ENCODE peak calls at places on chromosomes 12 and 14, in four cellular contexts. P is NCI-H446, N is cardiac fibroblast, X is T-helper 1 cell. F is an unnamed sample.

GRCh38 chr12:53781218-53781801 is 29.5 kb upstream of the CISTR start:
- DNase-seq in X (no peak), P (no peak), N (no peak), F (no peak)

GRCh38 chr14:49581961-49582210 is 4.3 kb downstream of the RPS29 start:
- DNase-seq in N (no peak), X (no peak), P (no peak), F (no peak)

GRCh38 chr14:45364565-45364964 is 111.6 kb upstream of the MIS18BP1 start:
- DNase-seq in P (no peak), X (no peak), N (no peak), F (no peak)

GRCh38 chr12:46657416-46658411 is 168.1 kb downstream of the SLC38A4 start:
- DNase-seq in P (no peak), N (peak; percentile 41), X (no peak), F (peak; percentile 40)

GRCh38 chr14:93980464-93981201 is 4.3 kb upstream of the ASB2 start:
- DNase-seq in N (no peak), X (no peak), P (peak; percentile 86), F (no peak)

GRCh38 chr14:89498836-89499235 is 81.8 kb upstream of the FOXN3 start:
- DNase-seq in N (no peak), X (no peak), P (no peak), F (no peak)

GRCh38 chr12:95838125-95838524 is 20.6 kb upstream of the SNRPF start:
- DNase-seq in X (no peak), N (peak; percentile 53), P (peak; percentile 21), F (peak; percentile 90)

GRCh38 chr14:93954900-93955891 is 21.2 kb downstream of the ASB2 start:
- DNase-seq in N (no peak), X (peak; percentile 30), P (no peak), F (no peak)

GRCh38 chr12:84842406-84843013 is 70.1 kb downstream of the SLC6A15 start:
- DNase-seq in P (peak; percentile 74), X (no peak), N (peak; percentile 63), F (peak; percentile 48)

GRCh38 chr12:108033091-108033490 is 96.0 kb upstream of the WSCD2 start:
- DNase-seq in X (no peak), N (no peak), P (no peak), F (no peak)

GRCh38 chr12:24991209-24992049 is 42.5 kb upstream of the BCAT1 start:
- DNase-seq in X (no peak), P (peak; percentile 74), N (peak; percentile 64), F (peak; percentile 63)

GRCh38 chr12:68425998-68426397 is 93.8 kb upstream of the MDM1 start:
- DNase-seq in X (no peak), P (no peak), N (peak; percentile 78), F (peak; percentile 85)

GRCh38 chr12:5966486-5967095 is 21.5 kb upstream of the ANO2 start:
- DNase-seq in X (no peak), N (no peak), P (no peak), F (no peak)

GRCh38 chr14:20801726-20802125 is 918 bp downstream of the RNASE1 start:
- DNase-seq in P (no peak), N (peak; percentile 6), X (no peak), F (no peak)

GRCh38 chr12:49550853-49551252 is 12.0 kb downstream of the KCNH3 start:
- DNase-seq in X (no peak), N (no peak), P (no peak), F (no peak)

GRCh38 chr14:66143387-66144112 is 342.6 kb upstream of the CCDC196 start:
- DNase-seq in X (no peak), P (no peak), N (no peak), F (no peak)

GRCh38 chr12:52794479-52795331 is 1.2 kb downstream of the KRT3 start:
- DNase-seq in P (no peak), N (no peak), X (no peak), F (no peak)

GRCh38 chr12:67475725-67476124 is 172.8 kb upstream of the DYRK2 start:
- DNase-seq in P (no peak), X (no peak), N (no peak), F (no peak)

GRCh38 chr14:71327691-71328090 is 420.4 kb downstream of the PCNX1 start:
- DNase-seq in P (no peak), X (no peak), N (peak; percentile 21), F (no peak)

GRCh38 chr14:22977684-22978486 is 4.5 kb downstream of the AJUBA start:
- DNase-seq in N (peak; percentile 87), X (no peak), P (peak; percentile 58), F (peak; percentile 70)

GRCh38 chr12:121089813-121090430 is 42.8 kb upstream of the P2RX7 start:
- DNase-seq in P (no peak), X (no peak), N (no peak), F (no peak)

GRCh38 chr12:48995061-48995879 is 3.9 kb downstream of the DDN start:
- DNase-seq in N (peak; percentile 85), X (no peak), P (peak; percentile 86), F (peak; percentile 83)

GRCh38 chr14:63952053-63952932 is 99.5 kb downstream of the SYNE2 start:
- DNase-seq in X (no peak), P (no peak), N (no peak), F (no peak)

GRCh38 chr14:63650336-63650952 is 8.8 kb upstream of the WDR89 start:
- DNase-seq in X (peak; percentile 29), N (peak; percentile 81), P (no peak), F (no peak)

GRCh38 chr12:105204916-105205315 is 31.1 kb downstream of the APPL2 start:
- DNase-seq in N (peak; percentile 55), X (no peak), P (no peak), F (peak; percentile 61)

GRCh38 chr12:78963439-78964222 is 99.1 kb downstream of the SYT1 start:
- DNase-seq in X (no peak), N (peak; percentile 6), P (no peak), F (peak; percentile 64)

GRCh38 chr14:93960108-93960475 is 16.3 kb downstream of the ASB2 start:
- DNase-seq in P (no peak), X (no peak), N (no peak), F (no peak)

GRCh38 chr12:120536064-120536791 is 2.1 kb downstream of the RNF10 start:
- DNase-seq in P (no peak), X (no peak), N (no peak), F (no peak)

GRCh38 chr14:73713206-73713803 is 879 bp downstream of the PNMA1 start:
- DNase-seq in N (no peak), P (no peak), X (no peak), F (peak; percentile 4)

GRCh38 chr14:47039336-47039735 is 387.8 kb upstream of the RPL10L start:
- DNase-seq in N (no peak), P (no peak), X (no peak), F (no peak)

GRCh38 chr14:22886500-22887259 is 3.7 kb downstream of the REM2 start:
- DNase-seq in X (peak; percentile 68), N (peak; percentile 65), P (peak; percentile 32), F (peak; percentile 62)

GRCh38 chr12:48165089-48166031 is 8.0 kb upstream of the ASB8 start:
- DNase-seq in X (peak; percentile 36), P (peak; percentile 67), N (peak; percentile 76), F (peak; percentile 38)

GRCh38 chr12:58681730-58682129 is 238.6 kb downstream of the LRIG3 start:
- DNase-seq in P (no peak), X (no peak), N (no peak), F (no peak)

GRCh38 chr14:67674139-67674479 is 323 bp downstream of the VTI1B start:
- DNase-seq in P (peak; percentile 64), N (peak; percentile 56), X (peak; percentile 53), F (peak; percentile 40)

F was measured in HCEC 1CT.